ENCODE peak calls at places on chromosomes 12 and 14, in seven cellular contexts. B, K, L, U, Q, C and D are unnamed samples.

GRCh38 chr12:97476255-97476654 is 13.7 kb downstream of the RMST start:
- DNase-seq in B (no peak), K (no peak), L (no peak), U (no peak), Q (no peak), C (no peak), D (no peak)

GRCh38 chr14:91019673-91020072 is 40.8 kb downstream of the RPS6KA5 start:
- DNase-seq in B (no peak), K (no peak), L (no peak), U (no peak), Q (no peak), C (no peak), D (peak; percentile 55)

GRCh38 chr12:96242597-96242996 is 48.4 kb downstream of the ELK3 start:
- DNase-seq in B (no peak), K (no peak), L (no peak), U (peak; percentile 49), Q (no peak), C (no peak), D (no peak)

GRCh38 chr12:87667378-87667777 is 361.8 kb downstream of the C12orf50 start:
- DNase-seq in B (no peak), K (no peak), L (peak; percentile 64), U (no peak), Q (no peak), C (peak; percentile 30), D (peak; percentile 31)

GRCh38 chr12:727321-727720 is 25.1 kb upstream of the WNK1 start:
- DNase-seq in B (no peak), K (no peak), L (peak; percentile 27), U (no peak), Q (no peak), C (no peak), D (no peak)

GRCh38 chr14:24297190-24297964 is 2.2 kb downstream of the DHRS1 start:
- DNase-seq in B (no peak), K (peak; percentile 43), L (peak; percentile 39), U (no peak), Q (no peak), C (peak; percentile 36), D (peak; percentile 54)

GRCh38 chr14:57413849-57414248 is 23.5 kb downstream of the NAA30 start:
- DNase-seq in B (no peak), K (no peak), L (no peak), U (no peak), Q (no peak), C (no peak), D (no peak)

GRCh38 chr12:10641735-10642500 is 28.5 kb upstream of the MAGOHB start:
- DNase-seq in B (no peak), K (no peak), L (peak; percentile 84), U (no peak), Q (no peak), C (no peak), D (peak; percentile 28)

GRCh38 chr14:67464377-67464776 is 24.1 kb downstream of the TMEM229B start:
- DNase-seq in B (no peak), K (no peak), L (no peak), U (no peak), Q (no peak), C (no peak), D (no peak)

GRCh38 chr12:92927055-92927435 is 2.0 kb downstream of the EEA1 start:
- DNase-seq in B (no peak), K (peak; percentile 25), L (peak; percentile 63), U (peak; percentile 54), Q (peak; percentile 65), C (no peak), D (peak; percentile 93)

GRCh38 chr12:62347922-62348650 is 87.9 kb downstream of the USP15 start:
- DNase-seq in B (no peak), K (no peak), L (peak; percentile 58), U (no peak), Q (no peak), C (no peak), D (no peak)

GRCh38 chr12:113591480-113591971 is 119.9 kb upstream of the LHX5 start:
- DNase-seq in B (peak; percentile 51), K (peak; percentile 72), L (no peak), U (no peak), Q (no peak), C (peak; percentile 53), D (no peak)